ENCODE peak calls at places on chromosomes 13 and 19, in nine cellular contexts. M is tibial artery, W is RWPE1, G is kidney epithelial cell, J is AG09309, E is BE2C, B is colonic mucosa, C is upper lobe of right lung, F is lower leg skin. L is an unnamed sample.

GRCh38 chr13:83057119-83057518 is 825.2 kb downstream of the SLITRK1 start:
- DNase-seq in B (no peak), W (no peak), E (no peak), F (no peak), G (no peak), C (no peak), M (no peak), J (no peak), L (no peak)

GRCh38 chr13:36275190-36276002 is 22.2 kb downstream of the CCDC169 start:
- DNase-seq in G (peak), B (peak), J (peak), W (peak), C (no peak), E (peak), F (no peak), M (no peak), L (no peak)

GRCh38 chr13:36030670-36031331 is 100.4 kb downstream of the DCLK1 start:
- DNase-seq in W (peak), G (peak), C (no peak), M (no peak), J (peak), B (no peak), F (no peak), E (peak), L (no peak)

GRCh38 chr19:4506449-4507149 is 11.7 kb downstream of the PLIN4 start:
- DNase-seq in W (peak), C (no peak), E (no peak), J (no peak), F (no peak), M (no peak), G (peak), B (no peak), L (no peak)

GRCh38 chr13:58852076-58852475 is 1220.5 kb downstream of the PCDH17 start:
- DNase-seq in M (no peak), E (no peak), C (no peak), G (no peak), F (no peak), J (no peak), W (no peak), B (no peak), L (no peak)

GRCh38 chr13:23637813-23638212 is 67.6 kb downstream of the TNFRSF19 start:
- DNase-seq in M (no peak), F (no peak), C (no peak), J (no peak), B (no peak), W (no peak), E (no peak), G (no peak), L (no peak)

GRCh38 chr13:35763805-35764170 is 287.3 kb upstream of the MAB21L1 start:
- DNase-seq in F (no peak), C (no peak), W (no peak), G (no peak), J (no peak), B (no peak), E (no peak), M (no peak), L (no peak)

GRCh38 chr19:33950141-33950805 is 153.6 kb downstream of the KCTD15 start:
- DNase-seq in C (no peak), B (no peak), F (peak), W (no peak), J (no peak), M (peak), E (no peak), G (no peak), L (peak)

GRCh38 chr13:69903081-69903480 is 204.5 kb upstream of the ATXN8OS start:
- DNase-seq in W (no peak), M (no peak), J (no peak), E (no peak), C (no peak), G (no peak), B (no peak), F (no peak), L (no peak)

GRCh38 chr13:94641432-94641941 is 39.8 kb downstream of the GPR180 start:
- DNase-seq in W (peak), G (no peak), M (no peak), E (no peak), F (no peak), C (no peak), J (peak), B (no peak), L (no peak)

GRCh38 chr19:23395041-23395721 is at the start of gene ZNF91:
- DNase-seq in G (peak), F (peak), C (peak), E (peak), B (peak), W (peak), M (peak), J (peak), L (peak)

GRCh38 chr13:94249512-94249911 is 230.0 kb downstream of the DCT start:
- DNase-seq in E (no peak), G (peak), J (peak), M (no peak), B (no peak), C (no peak), W (no peak), F (no peak), L (no peak)

GRCh38 chr19:2962018-2962670 is 15.2 kb upstream of the TLE6 start:
- DNase-seq in G (no peak), J (no peak), E (peak), F (no peak), M (no peak), C (no peak), B (peak), W (peak), L (no peak)

GRCh38 chr13:106899444-106899843 is 331.5 kb upstream of the ARGLU1 start:
- DNase-seq in C (no peak), G (no peak), E (no peak), J (no peak), B (no peak), M (no peak), F (no peak), W (no peak), L (no peak)

GRCh38 chr19:43936219-43936618 is 1.1 kb upstream of the ZNF45 start:
- DNase-seq in G (no peak), W (no peak), F (no peak), C (no peak), B (peak), E (no peak), J (no peak), M (no peak), L (no peak)

GRCh38 chr19:29532097-29532496 is 6.3 kb downstream of the VSTM2B start:
- DNase-seq in E (no peak), G (no peak), J (no peak), M (no peak), W (no peak), F (peak), B (no peak), C (no peak), L (no peak)

GRCh38 chr13:112983428-112984196 is 14.6 kb downstream of the MCF2L start:
- DNase-seq in G (no peak), J (no peak), W (no peak), E (peak), C (no peak), M (no peak), F (no peak), B (peak), L (no peak)

GRCh38 chr19:38037151-38037611 is 130.2 kb downstream of the SIPA1L3 start:
- DNase-seq in B (no peak), M (no peak), E (no peak), W (no peak), C (no peak), F (no peak), G (no peak), J (no peak), L (no peak)

GRCh38 chr13:44732503-44733098 is 156.5 kb upstream of the TSC22D1 start:
- DNase-seq in B (no peak), M (no peak), E (no peak), J (no peak), C (no peak), G (no peak), W (no peak), F (peak), L (no peak)

GRCh38 chr13:74132152-74132767 is 1.9 kb downstream of the KLF12 start:
- DNase-seq in C (no peak), M (no peak), F (no peak), B (no peak), E (no peak), J (no peak), W (no peak), G (no peak), L (no peak)

GRCh38 chr19:1469200-1469935 is 9.6 kb downstream of the C19orf25 start:
- DNase-seq in F (no peak), W (no peak), G (no peak), B (no peak), C (no peak), M (no peak), J (no peak), E (no peak), L (no peak)

GRCh38 chr13:91381371-91381770 is 17.1 kb upstream of the GPC5 start:
- DNase-seq in B (no peak), M (no peak), G (no peak), F (no peak), W (no peak), C (no peak), J (no peak), E (peak), L (no peak)

GRCh38 chr19:40974633-40975037 is 16.4 kb upstream of the CYP2B6 start:
- DNase-seq in G (peak), E (peak), W (peak), B (peak), C (peak), J (peak), M (peak), F (peak), L (peak)

GRCh38 chr19:44723299-44723951 is 24.5 kb downstream of the CEACAM16 start:
- DNase-seq in M (no peak), W (no peak), G (no peak), F (no peak), J (no peak), B (no peak), E (no peak), C (no peak), L (no peak)

GRCh38 chr13:27709779-27710178 is 82.5 kb upstream of the GSX1 start:
- DNase-seq in E (no peak), C (no peak), G (no peak), J (no peak), M (no peak), B (no peak), W (no peak), F (no peak), L (no peak)

GRCh38 chr13:27708325-27708724 is 84.0 kb upstream of the GSX1 start:
- DNase-seq in B (no peak), F (no peak), G (no peak), J (no peak), W (no peak), C (no peak), E (no peak), M (no peak), L (no peak)

GRCh38 chr13:27713767-27714166 is 78.5 kb upstream of the GSX1 start:
- DNase-seq in B (no peak), J (no peak), E (no peak), G (no peak), C (no peak), F (no peak), M (no peak), W (no peak), L (no peak)

DNA sequence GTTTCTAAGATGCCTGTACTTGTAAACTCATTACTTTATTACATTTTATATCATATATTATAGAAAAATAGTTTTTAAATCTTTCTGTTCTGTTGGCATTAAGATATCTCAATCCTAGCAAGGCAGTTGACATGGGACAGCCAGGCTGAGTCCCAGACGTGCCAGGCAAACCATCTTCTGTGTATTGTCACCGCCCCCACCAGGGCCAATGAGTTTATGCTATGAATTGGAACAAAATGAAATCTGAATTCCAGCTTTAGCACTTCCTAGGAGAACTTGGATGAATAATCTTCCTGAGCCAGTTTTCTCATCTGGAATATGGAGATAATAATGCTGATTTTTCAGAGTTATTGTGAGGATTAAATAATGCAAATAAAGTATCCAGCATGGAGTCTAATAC is 79.9 kb upstream of the GSX1 start:
- DNase-seq in E (peak), F (no peak), B (no peak), C (no peak), W (peak), M (no peak), G (no peak), J (no peak), L (no peak)
- TF ChIP-seq CTCF in E (peak), F (no peak), B (no peak), C (peak), W (no peak), M (peak), G (peak), J (peak), L (peak)

GRCh38 chr19:14315433-14315832 is 65.8 kb upstream of the ADGRE5 start:
- DNase-seq in C (no peak), G (no peak), J (no peak), E (no peak), W (no peak), F (no peak), B (no peak), M (no peak), L (no peak)
- TF ChIP-seq CTCF in C (no peak), G (no peak), J (no peak), E (peak), W (no peak), F (no peak), B (no peak), M (no peak), L (peak)

GRCh38 chr19:35903550-35904179 is 1.3 kb downstream of the HCST start:
- DNase-seq in C (peak), E (peak), W (peak), B (peak), F (peak), G (peak), M (peak), J (no peak), L (no peak)

GRCh38 chr19:35902870-35903475 is 644 bp downstream of the HCST start:
- DNase-seq in M (no peak), J (no peak), B (no peak), G (no peak), W (no peak), C (no peak), E (no peak), F (no peak), L (no peak)

GRCh38 chr19:35901854-35902661 is at the start of gene HCST:
- DNase-seq in J (no peak), G (no peak), B (no peak), F (no peak), W (no peak), E (no peak), C (no peak), M (no peak), L (no peak)

GRCh38 chr19:35905178-35905727 is 2.8 kb downstream of the TYROBP start:
- DNase-seq in C (no peak), E (no peak), W (no peak), J (no peak), M (no peak), G (no peak), F (no peak), B (no peak), L (no peak)

DNA sequence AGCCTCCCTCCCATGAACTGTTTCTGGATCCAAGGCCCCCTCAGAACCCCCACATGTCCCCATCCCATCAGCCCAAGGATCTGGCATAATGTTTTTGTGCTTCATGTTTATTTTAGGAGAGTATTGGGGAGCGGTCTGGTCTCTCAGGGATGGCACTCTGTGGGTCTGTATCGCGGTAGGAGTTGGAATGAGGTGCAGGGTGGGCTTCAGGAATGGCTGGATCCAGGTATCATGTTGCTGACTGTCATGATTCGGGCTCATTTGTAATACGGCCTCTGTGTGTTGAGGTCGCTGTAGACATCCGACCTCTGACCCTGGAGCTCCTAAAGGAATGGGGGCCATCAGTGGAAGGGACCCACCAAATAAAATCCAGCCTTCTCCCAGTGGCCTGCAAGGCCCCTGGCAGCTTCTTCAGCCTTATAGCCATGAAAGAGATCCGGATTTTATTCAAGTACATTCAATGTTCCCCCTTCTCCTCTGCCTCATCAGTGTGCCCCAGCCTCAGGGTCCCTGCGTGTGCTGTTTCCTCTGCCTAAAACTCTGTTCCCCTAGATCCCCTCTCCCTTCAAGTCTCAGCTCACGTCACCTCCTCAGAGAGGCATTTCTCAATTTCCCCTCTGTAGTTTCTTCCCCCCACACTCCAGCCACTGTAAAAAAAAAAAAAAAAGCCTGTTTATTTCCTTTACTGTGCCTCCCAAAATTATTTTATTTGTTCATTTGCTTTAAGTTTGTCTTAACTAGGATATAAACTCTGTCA is 2.2 kb downstream of the HCST start:
- DNase-seq in W (no peak), E (no peak), F (no peak), M (no peak), B (no peak), C (no peak), J (no peak), G (no peak), L (no peak)
- TF ChIP-seq CTCF in W (no peak), E (no peak), F (no peak), M (no peak), B (no peak), C (no peak), J (no peak), G (no peak), L (no peak)

GRCh38 chr13:111269508-111269907 is 50.9 kb upstream of the TEX29 start:
- DNase-seq in E (no peak), J (no peak), B (no peak), C (no peak), W (no peak), G (no peak), M (no peak), F (no peak), L (no peak)
- TF ChIP-seq CTCF in E (no peak), J (no peak), B (no peak), C (no peak), W (no peak), G (no peak), M (no peak), F (no peak), L (no peak)